ENCODE peak calls at places on chromosomes 6 and 20, in eight cellular contexts. J is CD4-positive, alpha-beta memory T cell; O is Calu3; T is NCI-H1436 treated with DMSO at 0.1 percent for 48 hours; H is naive B cell; M is lung microvascular endothelial cell; C is naive thymus-derived CD8-positive, alpha-beta T cell; G is fibroblast of mammary gland. Q is an unnamed sample.

GRCh38 chr20:50980071-50980681 is 21.6 kb downstream of the MOCS3 start:
- DNase-seq in J (no peak), O (peak), T (no peak), H (no peak), M (peak), C (no peak), G (peak), Q (no peak)

GRCh38 chr6:42714098-42714761 is 8.2 kb downstream of the PRPH2 start:
- DNase-seq in J (no peak), O (no peak), T (no peak), H (no peak), M (no peak), C (no peak), G (peak), Q (no peak)

GRCh38 chr20:52104546-52105044 is 87.0 kb downstream of the ZFP64 start:
- DNase-seq in J (no peak), O (no peak), T (no peak), H (no peak), M (peak), C (no peak), G (peak), Q (no peak)

GRCh38 chr6:39428152-39428551 is 105.7 kb upstream of the KCNK16 start:
- DNase-seq in J (no peak), O (no peak), T (no peak), H (no peak), M (no peak), C (no peak), G (no peak), Q (no peak)

GRCh38 chr6:141426400-141426980 is 706.2 kb upstream of the GJE1 start:
- DNase-seq in J (no peak), O (no peak), T (no peak), H (no peak), M (no peak), C (no peak), G (peak), Q (no peak)

GRCh38 chr6:112054001-112054400 is at the start of gene CCN6:
- DNase-seq in J (no peak), O (no peak), T (no peak), H (no peak), M (no peak), C (no peak), G (no peak), Q (no peak)

GRCh38 chr20:822651-823325 is 10.7 kb upstream of the FAM110A start:
- DNase-seq in J (peak), O (no peak), T (no peak), H (no peak), M (no peak), C (no peak), G (no peak), Q (no peak)

GRCh38 chr6:12312736-12313135 is 22.6 kb downstream of the EDN1 start:
- DNase-seq in J (no peak), O (no peak), T (no peak), H (no peak), M (no peak), C (no peak), G (no peak), Q (no peak)

GRCh38 chr6:129593233-129593564 is 116.8 kb downstream of the ARHGAP18 start:
- DNase-seq in J (no peak), O (no peak), T (no peak), H (no peak), M (no peak), C (no peak), G (peak), Q (no peak)

GRCh38 chr20:50450961-50451752 is 59.0 kb upstream of the PTPN1 start:
- DNase-seq in J (no peak), O (no peak), T (no peak), H (no peak), M (no peak), C (no peak), G (peak), Q (no peak)

GRCh38 chr20:45518282-45518681 is 2.9 kb upstream of the SPINT3 start:
- DNase-seq in J (no peak), O (peak), T (no peak), H (no peak), M (no peak), C (no peak), G (peak), Q (no peak)

GRCh38 chr20:21571841-21572690 is 58.2 kb upstream of the NKX2-2 start:
- DNase-seq in J (no peak), O (no peak), T (no peak), H (peak), M (peak), C (peak), G (peak), Q (peak)

GRCh38 chr20:50341050-50341449 is 150.4 kb downstream of the CEBPB start:
- DNase-seq in J (no peak), O (no peak), T (no peak), H (no peak), M (no peak), C (no peak), G (no peak), Q (no peak)

GRCh38 chr20:61902213-61902869 is 163.3 kb downstream of the TAF4 start:
- DNase-seq in J (no peak), O (no peak), T (no peak), H (no peak), M (no peak), C (no peak), G (no peak), Q (no peak)

GRCh38 chr6:25311251-25311910 is 32.2 kb downstream of the CARMIL1 start:
- DNase-seq in J (no peak), O (peak), T (no peak), H (no peak), M (no peak), C (no peak), G (peak), Q (no peak)

GRCh38 chr6:38651121-38651784 is 11.5 kb upstream of the BTBD9 start:
- DNase-seq in J (no peak), O (no peak), T (no peak), H (no peak), M (no peak), C (no peak), G (no peak), Q (no peak)

GRCh38 chr20:56922497-56922896 is 293.4 kb downstream of the TFAP2C start:
- DNase-seq in J (no peak), O (no peak), T (no peak), H (no peak), M (no peak), C (no peak), G (no peak), Q (no peak)